ENCODE peak calls at places on chromosomes 4 and X, in five cellular contexts. L is H1, G is HepG2, X is WTC11, V is GM12878. C is an unnamed sample.

GRCh38 chr4:56752985-56753384 is 68.5 kb downstream of the SPINK2 start:
- DNase-seq in L (no peak), G (no peak), X (no peak), V (no peak), C (no peak)

GRCh38 chr4:95415346-95415771 is 133.4 kb downstream of the UNC5C start:
- DNase-seq in L (no peak), G (no peak), X (no peak), V (no peak), C (no peak)

GRCh38 chr4:16123356-16124084 is 39.7 kb upstream of the PROM1 start:
- DNase-seq in L (no peak), G (no peak), X (no peak), V (no peak), C (no peak)

GRCh38 chr4:22021116-22021515 is 72.5 kb upstream of the KCNIP4 start:
- DNase-seq in L (no peak), G (no peak), X (no peak), V (no peak), C (no peak)

GRCh38 chr4:151688003-151688784 is 72.6 kb downstream of the GATB start:
- DNase-seq in L (no peak), G (no peak), X (peak), V (no peak), C (no peak)

GRCh38 chrX:21885568-21885967 is 29.8 kb downstream of the YY2 start:
- DNase-seq in L (no peak), G (no peak), X (no peak), V (no peak), C (no peak)

GRCh38 chr4:111618908-111619307 is 526.3 kb upstream of the FAM241A start:
- DNase-seq in L (no peak), G (no peak), X (no peak), V (no peak), C (no peak)

GRCh38 chrX:776529-777230 is 146.1 kb downstream of the SHOX start:
- DNase-seq in L (no peak), G (no peak), X (no peak), V (no peak), C (no peak)

GRCh38 chr4:146336413-146336807 is 122.1 kb downstream of the REELD1 start:
- DNase-seq in L (no peak), G (peak), X (no peak), V (no peak), C (no peak)

GRCh38 chrX:138986235-138986634 is 274.7 kb upstream of the FGF13 start:
- DNase-seq in L (no peak), G (no peak), X (no peak), V (no peak), C (no peak)

GRCh38 chr4:37322122-37322521 is 77.6 kb downstream of the NWD2 start:
- DNase-seq in L (no peak), G (no peak), X (no peak), V (no peak), C (no peak)

GRCh38 chr4:122100508-122100907 is 51.6 kb upstream of the BLTP1 start:
- DNase-seq in L (no peak), G (no peak), X (no peak), V (no peak), C (no peak)

GRCh38 chr4:86891785-86892638 is at the start of gene C4orf36:
- DNase-seq in L (peak), G (no peak), X (peak), V (no peak), C (peak)

GRCh38 chr4:6063684-6064083 is 45.5 kb upstream of the C4orf50 start:
- DNase-seq in L (no peak), G (no peak), X (no peak), V (no peak), C (no peak)

GRCh38 chr4:24642941-24643628 is 58.7 kb upstream of the DHX15 start:
- DNase-seq in L (no peak), G (peak), X (no peak), V (no peak), C (no peak)

GRCh38 chrX:136920001-136920400 is 39.5 kb upstream of the RBMX start:
- DNase-seq in L (no peak), G (no peak), X (no peak), V (no peak), C (no peak)

GRCh38 chr4:150986085-150986484 is 29.0 kb downstream of the LRBA start:
- DNase-seq in L (no peak), G (no peak), X (no peak), V (no peak), C (no peak)

GRCh38 chr4:31054295-31054694 is 334.1 kb downstream of the PCDH7 start:
- DNase-seq in L (no peak), G (no peak), X (no peak), V (no peak), C (no peak)

GRCh38 chr4:86261634-86262033 is 98.2 kb downstream of the MAPK10 start:
- DNase-seq in L (no peak), G (no peak), X (no peak), V (no peak), C (no peak)

GRCh38 chr4:87704000-87704399 is 53.9 kb downstream of the DMP1 start:
- DNase-seq in L (no peak), G (no peak), X (no peak), V (no peak), C (no peak)

GRCh38 chrX:69079278-69079677 is 86.0 kb downstream of the PJA1 start:
- DNase-seq in L (no peak), G (no peak), X (no peak), V (no peak), C (no peak)

GRCh38 chrX:10190367-10190766 is 33.6 kb downstream of the CLCN4 start:
- DNase-seq in L (no peak), G (peak), X (no peak), V (no peak), C (peak)

GRCh38 chrX:101462892-101463291 is 22.4 kb upstream of the ARMCX4 start:
- DNase-seq in L (no peak), G (peak), X (no peak), V (no peak), C (peak)

GRCh38 chrX:1391370-1391706 is 575 bp downstream of the SLC25A6 start:
- DNase-seq in L (peak), G (peak), X (peak), V (peak), C (peak)

GRCh38 chr4:89491731-89492235 is 184.2 kb upstream of the GPRIN3 start:
- DNase-seq in L (no peak), G (no peak), X (no peak), V (no peak), C (no peak)

GRCh38 chrX:63930140-63930539 is 145.1 kb upstream of the ARHGEF9 start:
- DNase-seq in L (no peak), G (no peak), X (peak), V (no peak), C (no peak)

GRCh38 chrX:57367649-57368048 is 81.1 kb downstream of the FAAH2 start:
- DNase-seq in L (no peak), G (peak), X (no peak), V (no peak), C (no peak)

GRCh38 chr4:1357356-1358248 is 10.6 kb downstream of the UVSSA start:
- DNase-seq in L (no peak), G (no peak), X (no peak), V (no peak), C (no peak)

GRCh38 chr4:689498-690122 is 659 bp upstream of the SLC49A3 start:
- DNase-seq in L (no peak), G (no peak), X (no peak), V (no peak), C (no peak)

GRCh38 chr4:76374744-76375143 is 46.2 kb downstream of the CCDC158 start:
- DNase-seq in L (no peak), G (no peak), X (no peak), V (no peak), C (no peak)

GRCh38 chr4:68490826-68491457 is 43.7 kb downstream of the TMPRSS11E start:
- DNase-seq in L (no peak), G (no peak), X (no peak), V (no peak), C (no peak)

GRCh38 chrX:129842510-129843208 is 1.0 kb downstream of the ZDHHC9 start:
- DNase-seq in L (no peak), G (peak), X (peak), V (no peak), C (peak)

GRCh38 chr4:130359537-130359936 is 1263.6 kb downstream of the C4orf33 start:
- DNase-seq in L (no peak), G (peak), X (no peak), V (no peak), C (no peak)

GRCh38 chrX:119190251-119190651 is 45.8 kb upstream of the PGRMC1 start:
- DNase-seq in L (no peak), G (no peak), X (no peak), V (no peak), C (no peak)

GRCh38 chr4:136395212-136395722 is 1137.0 kb downstream of the PCDH18 start:
- DNase-seq in L (no peak), G (no peak), X (peak), V (no peak), C (no peak)

GRCh38 chr4:136392576-136392975 is 1139.7 kb downstream of the PCDH18 start:
- DNase-seq in L (no peak), G (no peak), X (no peak), V (no peak), C (no peak)
- TF ChIP-seq ATF2 in L (no peak), G (no peak), X (no peak), V (no peak), C (no peak)

DNA sequence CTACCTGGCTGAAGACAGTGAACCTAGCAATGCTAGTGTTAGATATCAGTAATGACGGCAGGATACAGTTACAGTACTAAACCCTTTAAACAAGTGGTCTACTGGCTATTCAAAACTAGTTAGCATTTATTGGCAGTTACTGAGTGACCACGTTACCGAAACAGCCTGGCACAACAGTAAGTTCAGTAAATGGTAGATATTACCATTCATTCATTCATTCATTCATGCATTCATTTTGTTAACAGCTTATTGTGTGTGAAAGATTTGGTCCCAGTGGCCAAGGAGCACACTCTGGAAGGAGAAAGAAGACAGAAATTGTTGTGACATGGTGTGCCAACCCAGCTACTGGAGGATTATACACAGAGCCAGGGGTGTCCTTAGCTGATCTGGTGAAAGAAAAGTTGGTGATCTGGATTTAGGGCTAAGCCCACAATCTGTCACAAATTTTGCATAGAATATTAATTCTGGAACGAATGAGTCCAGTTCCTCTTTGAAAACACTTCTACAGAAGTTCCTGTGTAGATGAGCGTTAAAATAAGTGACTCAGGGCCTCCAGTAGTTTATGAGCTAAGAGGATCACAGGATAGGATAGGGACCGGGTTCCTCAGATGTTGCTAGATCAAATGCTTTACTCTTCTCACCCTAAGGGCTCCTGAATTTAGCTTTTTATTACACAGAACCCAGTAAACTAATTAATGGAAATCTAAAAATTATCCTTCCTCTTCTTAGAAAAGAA is 179.1 kb downstream of the CBR4 start:
- DNase-seq in L (no peak), G (no peak), X (no peak), V (no peak), C (no peak)
- TF ChIP-seq ATF2 in L (no peak), G (no peak), X (no peak), V (no peak), C (no peak)

GRCh38 chr4:120018786-120019185 is 47.9 kb downstream of the MAD2L1 start:
- DNase-seq in L (no peak), G (no peak), X (no peak), V (no peak), C (no peak)
- TF ChIP-seq ATF2 in L (no peak), G (no peak), X (no peak), V (no peak), C (no peak)

DNA sequence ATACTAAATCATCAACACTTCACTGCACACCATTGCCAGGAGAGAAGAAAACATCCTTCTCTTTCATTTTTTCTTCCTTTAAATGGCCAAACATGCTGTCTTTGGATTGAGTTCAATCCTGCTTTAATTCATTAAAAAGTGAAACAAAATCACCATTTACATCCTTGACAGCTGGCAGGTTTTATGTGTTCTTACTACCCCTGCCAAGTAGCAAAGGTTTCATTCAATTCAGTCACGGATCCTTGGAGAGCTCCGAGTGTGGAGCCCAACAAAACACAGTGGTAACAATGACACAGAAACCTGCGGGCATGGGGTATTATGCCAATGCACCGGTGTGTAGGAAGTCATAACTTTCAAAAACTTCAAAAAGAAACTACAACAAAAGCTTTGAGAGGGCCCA is 568.2 kb downstream of the ANKRD50 start:
- DNase-seq in L (no peak), G (no peak), X (no peak), V (no peak), C (no peak)
- TF ChIP-seq ATF2 in L (no peak), G (no peak), X (no peak), V (no peak), C (no peak)

DNA sequence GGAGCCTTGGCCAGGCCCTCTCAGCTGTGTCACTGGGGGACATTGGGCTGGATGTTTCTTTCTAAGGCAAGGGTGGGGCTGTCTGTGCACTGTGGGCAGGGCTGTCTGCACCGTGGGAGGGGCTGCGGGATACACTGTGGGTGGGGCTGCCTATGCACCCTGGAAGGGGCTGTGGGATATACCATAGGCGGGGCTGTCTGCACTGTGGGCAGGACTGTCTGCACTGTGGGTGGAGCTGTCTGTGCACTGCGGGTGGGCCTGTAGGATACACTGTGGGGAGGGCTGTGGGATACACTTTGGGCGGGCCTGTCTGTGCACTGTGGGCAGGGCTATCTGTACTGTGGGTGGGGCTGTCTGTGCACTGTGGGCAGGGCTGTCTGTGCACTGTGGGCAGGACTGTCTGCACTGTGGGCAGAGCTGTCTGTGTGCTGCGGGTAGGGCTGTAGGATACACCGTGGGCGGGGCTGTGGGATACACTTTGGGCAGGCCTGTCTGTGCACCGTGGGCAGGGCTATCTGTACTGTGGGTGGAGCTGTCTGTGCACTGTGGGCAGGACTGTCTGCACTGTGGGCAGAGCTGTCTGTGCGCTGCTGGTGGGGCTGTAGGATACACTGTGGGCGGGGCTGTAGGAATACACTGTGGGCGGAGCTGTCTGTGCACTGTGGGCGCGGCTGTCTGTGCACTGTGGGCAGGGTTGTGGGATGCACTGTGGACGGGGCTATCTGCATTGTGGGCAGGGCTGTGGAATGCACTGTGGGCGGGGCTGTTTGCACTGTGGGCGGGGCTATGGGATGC is 31.1 kb downstream of the ACOX3 start:
- DNase-seq in L (no peak), G (no peak), X (no peak), V (no peak), C (peak)
- TF ChIP-seq ATF2 in L (no peak), G (no peak), X (no peak), V (no peak), C (no peak)

GRCh38 chr4:74588350-74588749 is 143.4 kb downstream of the AREG start:
- DNase-seq in L (no peak), G (no peak), X (no peak), V (no peak), C (no peak)

GRCh38 chr4:74583757-74584156 is 138.8 kb downstream of the AREG start:
- DNase-seq in L (no peak), G (peak), X (no peak), V (no peak), C (no peak)

GRCh38 chr4:74578329-74578728 is 133.4 kb downstream of the AREG start:
- DNase-seq in L (no peak), G (no peak), X (no peak), V (no peak), C (no peak)

GRCh38 chr4:74583066-74583700 is 138.2 kb downstream of the AREG start:
- DNase-seq in L (no peak), G (no peak), X (no peak), V (no peak), C (no peak)
- TF ChIP-seq ATF2 in L (no peak), G (no peak), X (no peak), V (no peak), C (no peak)

DNA sequence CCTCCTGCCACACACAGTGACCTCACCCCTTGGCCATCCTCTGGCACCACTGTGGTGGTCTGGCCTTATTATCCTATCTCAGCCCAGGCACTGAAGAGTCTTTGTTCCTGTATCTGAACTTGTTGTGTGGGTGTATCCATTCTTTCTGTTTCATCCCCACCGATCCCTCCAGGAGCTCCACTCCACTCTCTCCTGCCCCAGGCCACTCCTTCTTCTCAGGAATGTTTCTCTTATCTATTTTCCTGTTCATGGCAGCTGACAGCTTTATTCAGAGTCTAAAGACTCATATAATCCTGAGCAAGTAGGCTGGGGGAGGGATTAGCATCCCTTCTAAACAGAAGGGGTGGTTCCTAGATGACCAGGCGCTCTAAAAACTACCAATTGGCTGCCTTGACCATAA is 150.0 kb downstream of the ANAPC10 start:
- DNase-seq in L (no peak), G (peak), X (no peak), V (no peak), C (no peak)
- TF ChIP-seq ATF2 in L (no peak), G (no peak), X (no peak), V (no peak), C (no peak)

DNA sequence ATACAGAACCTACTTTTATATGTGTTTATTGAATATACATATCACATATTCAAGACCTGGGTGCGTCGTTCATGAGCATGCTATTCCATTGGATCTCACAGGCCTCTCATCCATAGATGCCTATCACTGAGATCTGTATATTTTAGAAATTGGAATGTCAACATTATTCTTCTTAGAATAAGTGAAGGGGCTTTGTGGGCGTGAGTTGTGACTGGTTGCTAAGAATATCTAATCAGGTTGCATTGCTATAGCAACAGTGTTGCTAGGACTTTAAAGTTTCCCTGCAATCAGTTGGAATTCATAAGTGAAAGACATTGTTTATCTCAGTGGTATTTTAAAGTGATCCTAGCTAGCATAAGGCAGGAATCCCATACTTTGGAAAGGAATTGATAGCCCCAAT is 36.7 kb upstream of the ANK2 start:
- DNase-seq in L (no peak), G (no peak), X (no peak), V (no peak), C (no peak)
- TF ChIP-seq ATF2 in L (no peak), G (no peak), X (no peak), V (no peak), C (no peak)

DNA sequence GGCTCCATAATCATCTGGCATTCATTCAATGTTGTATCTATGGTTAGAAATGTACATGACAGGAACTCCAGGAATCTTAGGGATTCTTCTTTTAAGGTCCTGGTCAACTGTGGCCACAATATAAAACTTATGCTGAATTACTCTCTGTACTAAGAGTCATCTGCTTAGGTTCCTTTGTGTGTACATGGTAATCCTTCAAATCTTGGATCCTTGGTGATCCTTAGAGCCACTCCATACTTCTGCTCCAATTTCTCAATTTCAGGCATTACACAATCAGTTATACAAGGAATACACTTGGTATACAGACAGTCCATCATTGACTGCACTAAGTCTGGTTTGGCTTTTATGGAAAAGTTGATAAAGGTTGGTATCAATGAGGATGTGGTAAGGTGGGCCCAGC is 5.8 kb downstream of the SRD5A3 start:
- DNase-seq in L (no peak), G (no peak), X (no peak), V (no peak), C (no peak)
- TF ChIP-seq ATF2 in L (no peak), G (no peak), X (no peak), V (no peak), C (no peak)

GRCh38 chr4:183558873-183559272 is 54.0 kb downstream of the ING2 start:
- DNase-seq in L (no peak), G (no peak), X (no peak), V (no peak), C (no peak)

GRCh38 chr4:183556947-183557346 is 52.1 kb downstream of the ING2 start:
- DNase-seq in L (no peak), G (no peak), X (no peak), V (no peak), C (no peak)

GRCh38 chr4:183554878-183555585 is 50.2 kb downstream of the ING2 start:
- DNase-seq in L (no peak), G (no peak), X (no peak), V (no peak), C (no peak)

GRCh38 chr4:183554346-183554686 is 49.5 kb downstream of the ING2 start:
- DNase-seq in L (no peak), G (no peak), X (no peak), V (no peak), C (no peak)

GRCh38 chr4:183557611-183558010 is 52.8 kb downstream of the ING2 start:
- DNase-seq in L (no peak), G (no peak), X (no peak), V (no peak), C (no peak)
- TF ChIP-seq ATF2 in L (no peak), G (no peak), X (no peak), V (no peak), C (no peak)

C was measured in K562.